ENCODE peak calls at places on chromosomes 6 and 20, in five cellular contexts. W, Z, K, Y and S are unnamed samples.

GRCh38 chr6:124054034-124054433 is 250.4 kb downstream of the NKAIN2 start:
- DNase-seq in K (no peak), Z (no peak), W (no peak), Y (no peak), S (no peak)

GRCh38 chr6:52522151-52522626 is 54.7 kb downstream of the TRAM2 start:
- DNase-seq in K (peak; percentile 77), Y (no peak), Z (peak; percentile 69), W (peak; percentile 24), S (no peak)

GRCh38 chr20:25301357-25301920 is 53.6 kb downstream of the PYGB start:
- DNase-seq in K (no peak), W (no peak), Y (no peak), Z (no peak), S (no peak)

GRCh38 chr6:30096829-30097228 is 16.1 kb downstream of the TRIM31 start:
- DNase-seq in K (no peak), Z (no peak), W (no peak), Y (no peak), S (no peak)

GRCh38 chr6:161128680-161129196 is 137.2 kb downstream of the MAP3K4 start:
- DNase-seq in W (no peak), K (peak; percentile 86), Z (no peak), Y (no peak), S (no peak)

GRCh38 chr6:132456700-132457143 is 55.4 kb upstream of the MOXD1 start:
- DNase-seq in K (no peak), Y (peak; percentile 72), Z (peak; percentile 54), W (peak; percentile 58), S (no peak)

GRCh38 chr20:32235331-32236047 is 27.8 kb downstream of the POFUT1 start:
- DNase-seq in W (no peak), Z (no peak), Y (no peak), K (no peak), S (no peak)

GRCh38 chr6:104537185-104537584 is 322.5 kb downstream of the HACE1 start:
- DNase-seq in Z (peak; percentile 56), W (no peak), K (peak; percentile 80), Y (no peak), S (peak; percentile 83)

GRCh38 chr6:106141441-106142237 is 55.5 kb downstream of the PRDM1 start:
- DNase-seq in Y (no peak), K (peak; percentile 91), Z (no peak), W (no peak), S (no peak)

GRCh38 chr6:157020398-157021266 is 243.5 kb downstream of the ARID1B start:
- DNase-seq in Y (peak; percentile 67), W (peak; percentile 54), Z (peak; percentile 63), K (peak; percentile 62), S (no peak)

GRCh38 chr6:118284736-118285360 is 263.2 kb upstream of the PLN start:
- DNase-seq in Z (peak; percentile 24), Y (no peak), W (no peak), K (peak; percentile 20), S (no peak)
- TF ChIP-seq CTCF in Z (peak; percentile 66), Y (peak; percentile 67), W (peak; percentile 59), K (peak; percentile 68), S (peak; percentile 53)

GRCh38 chr20:24116611-24117010 is 128.0 kb upstream of the GGTLC1 start:
- DNase-seq in W (no peak), Z (no peak), Y (no peak), K (no peak), S (no peak)

GRCh38 chr20:24111858-24112257 is 123.3 kb upstream of the GGTLC1 start:
- DNase-seq in Z (no peak), W (no peak), Y (no peak), K (no peak), S (no peak)

GRCh38 chr20:24109537-24109936 is 121.0 kb upstream of the GGTLC1 start:
- DNase-seq in K (no peak), Y (no peak), W (no peak), Z (no peak), S (no peak)

GRCh38 chr20:24109008-24109407 is 120.4 kb upstream of the GGTLC1 start:
- DNase-seq in Y (no peak), W (no peak), Z (peak; percentile 23), K (no peak), S (no peak)

GRCh38 chr20:24112360-24112759 is 123.8 kb upstream of the GGTLC1 start:
- DNase-seq in K (no peak), W (no peak), Y (no peak), Z (no peak), S (no peak)
- TF ChIP-seq CTCF in K (no peak), W (no peak), Y (no peak), Z (no peak), S (no peak)

DNA sequence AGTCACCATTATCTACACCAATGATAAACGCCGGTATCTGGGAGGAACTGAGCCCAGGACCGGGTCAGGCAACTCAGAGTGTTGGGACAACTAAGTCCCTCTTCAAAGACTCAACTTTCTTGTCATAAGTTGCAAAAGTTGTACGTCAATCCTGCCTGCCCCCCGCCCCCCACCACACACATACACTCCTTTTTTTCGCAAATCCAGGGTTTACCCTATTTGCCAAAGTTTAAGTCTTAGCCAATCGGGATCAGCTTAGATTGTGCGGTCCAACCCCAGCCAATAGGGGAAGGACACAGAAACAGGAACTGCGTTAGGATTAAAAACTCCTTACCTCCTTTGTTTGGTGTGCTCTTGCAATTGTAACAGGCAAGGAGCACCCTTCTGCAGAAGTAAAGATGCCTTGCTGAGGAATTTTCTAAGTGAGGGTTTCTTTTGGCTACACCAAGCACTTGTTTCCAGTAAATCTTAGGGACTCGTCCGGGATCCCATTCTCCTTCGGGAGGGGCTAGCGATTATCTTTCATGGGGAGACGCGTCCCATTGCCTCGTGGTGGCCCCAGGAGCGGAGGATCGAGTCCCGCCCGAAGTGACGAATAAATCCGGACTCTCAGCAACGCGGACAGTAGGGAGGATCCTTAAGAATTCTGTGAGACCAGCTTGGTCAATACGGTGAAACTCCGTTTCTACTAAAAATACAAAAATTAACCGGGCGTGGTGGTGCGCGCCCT is 69.3 kb upstream of the PRSS16 start:
- DNase-seq in W (peak; percentile 54), K (peak; percentile 95), Z (peak; percentile 85), Y (peak; percentile 67), S (peak; percentile 71)
- TF ChIP-seq CTCF in W (no peak), K (no peak), Z (no peak), Y (no peak), S (no peak)

DNA sequence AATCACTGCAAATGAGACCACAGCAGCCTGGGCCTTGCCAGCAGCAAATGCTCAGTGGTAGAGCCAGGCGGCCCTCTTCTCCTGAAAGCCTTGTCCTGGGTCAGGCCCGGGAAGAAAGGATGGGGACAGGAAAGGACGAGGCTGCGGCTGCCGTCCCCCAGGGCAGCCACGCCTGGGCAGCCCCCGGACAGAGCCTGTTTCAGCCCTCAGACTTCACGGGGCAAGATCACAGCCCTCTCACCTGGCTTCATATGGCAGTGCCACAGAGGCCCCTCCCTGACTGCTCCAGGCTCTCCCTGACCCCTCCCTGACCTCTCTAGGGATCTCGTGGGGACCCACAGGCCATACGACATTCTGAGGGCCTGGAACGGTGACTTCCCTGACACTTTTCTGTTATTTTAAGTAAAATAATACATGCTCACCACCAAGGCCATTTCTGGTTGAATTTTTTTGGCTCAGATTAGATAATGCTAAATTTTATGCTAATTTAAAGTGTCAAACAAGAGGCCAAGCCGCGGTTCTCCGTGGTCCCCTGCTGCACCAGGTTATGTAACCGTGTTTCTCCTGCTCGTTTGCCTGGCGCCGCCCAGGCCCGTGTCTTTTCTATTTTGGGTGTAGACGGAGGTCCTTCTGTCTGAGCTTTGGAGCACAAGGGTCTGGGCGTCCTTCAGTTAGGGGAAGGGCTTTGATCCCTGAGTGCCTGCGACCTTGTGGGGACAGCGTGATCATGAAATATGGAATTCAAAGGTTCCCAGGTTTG is 59.9 kb upstream of the BHLHE23 start:
- DNase-seq in Y (no peak), K (no peak), W (no peak), Z (no peak), S (no peak)
- TF ChIP-seq CTCF in Y (no peak), K (no peak), W (no peak), Z (no peak), S (no peak)

GRCh38 chr20:47501483-47502270 is at the start of gene NCOA3:
- DNase-seq in W (peak; percentile 95), Y (peak; percentile 98), K (peak; percentile 94), Z (peak; percentile 96), S (peak; percentile 73)
- TF ChIP-seq CTCF in W (peak; percentile 56), Y (peak; percentile 62), K (peak; percentile 42), Z (peak; percentile 42), S (peak; percentile 49)

GRCh38 chr6:109595998-109596397 is 95.0 kb downstream of the AK9 start:
- DNase-seq in W (no peak), K (peak; percentile 36), Y (no peak), Z (peak; percentile 40), S (no peak)
- TF ChIP-seq CTCF in W (no peak), K (peak; percentile 30), Y (peak; percentile 4), Z (peak; percentile 57), S (peak; percentile 60)